ENCODE peak calls at places on chromosomes 4 and X, in five cellular contexts. J, Q, S, F and G are unnamed samples.

GRCh38 chr4:16794816-16795445 is 103.5 kb downstream of the LDB2 start:
- DNase-seq in J (peak), Q (peak), S (no peak), F (peak), G (peak)

GRCh38 chr4:14262221-14262620 is 634.7 kb upstream of the BOD1L1 start:
- DNase-seq in J (no peak), Q (no peak), S (no peak), F (no peak), G (no peak)

GRCh38 chr4:38818441-38818976 is 13.9 kb upstream of the TLR1 start:
- DNase-seq in J (no peak), Q (no peak), S (no peak), F (no peak), G (no peak)

GRCh38 chr4:29423836-29424721 is 1296.1 kb upstream of the PCDH7 start:
- DNase-seq in J (no peak), Q (no peak), S (no peak), F (peak), G (no peak)

GRCh38 chr4:10866691-10867090 is 182.1 kb upstream of the CLNK start:
- DNase-seq in J (no peak), Q (peak), S (peak), F (no peak), G (no peak)

GRCh38 chr4:146957252-146957651 is 11.6 kb upstream of the TTC29 start:
- DNase-seq in J (no peak), Q (no peak), S (no peak), F (peak), G (no peak)

GRCh38 chrX:46279925-46280313 is 265.3 kb downstream of the ZNF674 start:
- DNase-seq in J (no peak), Q (no peak), S (no peak), F (peak), G (no peak)

GRCh38 chr4:84803720-84804119 is 162.8 kb downstream of the WDFY3 start:
- DNase-seq in J (no peak), Q (no peak), S (no peak), F (no peak), G (no peak)

GRCh38 chr4:98447648-98448047 is 186.5 kb downstream of the RAP1GDS1 start:
- DNase-seq in J (no peak), Q (no peak), S (no peak), F (no peak), G (no peak)

GRCh38 chr4:2074588-2074987 is 15.5 kb downstream of the NAT8L start:
- DNase-seq in J (no peak), Q (no peak), S (no peak), F (no peak), G (no peak)

GRCh38 chr4:138910914-138911336 is 104.7 kb upstream of the NOCT start:
- DNase-seq in J (peak), Q (no peak), S (no peak), F (peak), G (peak)

GRCh38 chrX:151419748-151420147 is 22.7 kb downstream of the VMA21 start:
- DNase-seq in J (no peak), Q (no peak), S (no peak), F (no peak), G (no peak)

GRCh38 chr4:17613761-17614415 is 553 bp upstream of the MED28 start:
- DNase-seq in J (no peak), Q (no peak), S (peak), F (peak), G (peak)

GRCh38 chrX:56284269-56284668 is 52.1 kb downstream of the KLF8 start:
- DNase-seq in J (no peak), Q (no peak), S (no peak), F (no peak), G (no peak)

GRCh38 chr4:13797061-13797460 is 169.5 kb upstream of the BOD1L1 start:
- DNase-seq in J (no peak), Q (no peak), S (no peak), F (no peak), G (no peak)

GRCh38 chr4:93066746-93067145 is 761.8 kb upstream of the ATOH1 start:
- DNase-seq in J (no peak), Q (no peak), S (no peak), F (no peak), G (no peak)

GRCh38 chr4:67122029-67122428 is 423.3 kb downstream of the CENPC start:
- DNase-seq in J (no peak), Q (peak), S (no peak), F (peak), G (no peak)

GRCh38 chrX:56813318-56813837 is 84.3 kb downstream of the NBDY start:
- DNase-seq in J (no peak), Q (no peak), S (no peak), F (peak), G (peak)

GRCh38 chr4:2428496-2429213 is 9.9 kb downstream of the CFAP99 start:
- DNase-seq in J (no peak), Q (no peak), S (no peak), F (no peak), G (peak)

GRCh38 chr4:84496356-84497219 is 2.5 kb downstream of the NKX6-1 start:
- DNase-seq in J (no peak), Q (peak), S (no peak), F (no peak), G (peak)

GRCh38 chr4:106444557-106444956 is 76.0 kb upstream of the GIMD1 start:
- DNase-seq in J (no peak), Q (no peak), S (no peak), F (peak), G (no peak)

GRCh38 chrX:6679988-6680387 is 145.1 kb upstream of the VCX3A start:
- DNase-seq in J (no peak), Q (no peak), S (no peak), F (no peak), G (no peak)

GRCh38 chr4:164440196-164440595 is 313.7 kb upstream of the SMIM31 start:
- DNase-seq in J (no peak), Q (no peak), S (no peak), F (no peak), G (no peak)

GRCh38 chrX:30819080-30819479 is 70.0 kb downstream of the TAB3 start:
- DNase-seq in J (no peak), Q (no peak), S (no peak), F (no peak), G (no peak)

GRCh38 chrX:101482296-101482695 is 3.0 kb upstream of the ARMCX4 start:
- DNase-seq in J (no peak), Q (no peak), S (no peak), F (no peak), G (no peak)

GRCh38 chrX:145843196-145843595 is 25.6 kb downstream of the SLITRK2 start:
- DNase-seq in J (no peak), Q (no peak), S (no peak), F (no peak), G (no peak)

GRCh38 chr4:17552427-17552826 is 24.6 kb upstream of the LAP3 start:
- DNase-seq in J (no peak), Q (no peak), S (no peak), F (no peak), G (no peak)

GRCh38 chrX:10722804-10723364 is 102.5 kb upstream of the MID1 start:
- DNase-seq in J (no peak), Q (peak), S (no peak), F (peak), G (peak)

GRCh38 chr4:1211951-1212545 is 36.9 kb downstream of the CTBP1 start:
- DNase-seq in J (no peak), Q (no peak), S (no peak), F (no peak), G (peak)

GRCh38 chrX:11664211-11664888 is 1.4 kb downstream of the ARHGAP6 start:
- DNase-seq in J (no peak), Q (no peak), S (no peak), F (peak), G (no peak)

GRCh38 chr4:126223784-126224407 is 909.1 kb downstream of the FAT4 start:
- DNase-seq in J (no peak), Q (no peak), S (no peak), F (peak), G (no peak)

GRCh38 chr4:72449705-72450104 is 119.3 kb downstream of the ADAMTS3 start:
- DNase-seq in J (no peak), Q (no peak), S (no peak), F (peak), G (no peak)

GRCh38 chr4:137421796-137422195 is 110.5 kb downstream of the PCDH18 start:
- DNase-seq in J (no peak), Q (no peak), S (no peak), F (peak), G (no peak)

GRCh38 chrX:139972113-139972512 is 6.8 kb upstream of the CXorf66 start:
- DNase-seq in J (no peak), Q (no peak), S (no peak), F (no peak), G (no peak)

GRCh38 chr4:165359501-165359900 is 19.3 kb upstream of the CPE start:
- DNase-seq in J (no peak), Q (no peak), S (no peak), F (no peak), G (no peak)

GRCh38 chr4:154044118-154044517 is 255.2 kb upstream of the SFRP2 start:
- DNase-seq in J (no peak), Q (no peak), S (no peak), F (no peak), G (no peak)

GRCh38 chr4:561456-561855 is 14.6 kb downstream of the TMEM271 start:
- DNase-seq in J (no peak), Q (no peak), S (no peak), F (no peak), G (no peak)

GRCh38 chr4:77035153-77035552 is 40.6 kb downstream of the CCNI start:
- DNase-seq in J (no peak), Q (no peak), S (no peak), F (no peak), G (no peak)

GRCh38 chr4:27094785-27095184 is 234.1 kb downstream of the STIM2 start:
- DNase-seq in J (no peak), Q (no peak), S (no peak), F (peak), G (no peak)